ENCODE peak calls at places on chromosomes 16 and 17, in four cellular contexts. G is HepG2, L is K562, X is GM12878. R is an unnamed sample.
A peak's percentile ranks its signal among the peaks of the same experiment; 100 is the strongest.

GRCh38 chr17:29572691-29573557 is 4.4 kb downstream of the TP53I13 start:
- DNase-seq in G (no peak), L (peak; percentile 72), X (no peak), R (peak; percentile 64)

GRCh38 chr17:45782889-45783592 is 1.1 kb upstream of the CRHR1 start:
- DNase-seq in G (no peak), L (peak; percentile 28), X (no peak), R (peak; percentile 80)

GRCh38 chr17:35804658-35805192 is 4.6 kb upstream of the TAF15 start:
- DNase-seq in G (peak; percentile 88), L (peak; percentile 88), X (peak; percentile 48), R (peak; percentile 41)

GRCh38 chr16:72848759-72849664 is 198.9 kb downstream of the ZFHX3 start:
- DNase-seq in G (no peak), L (peak; percentile 32), X (no peak), R (no peak)

GRCh38 chr17:74592087-74592990 is at the start of gene CD300LD:
- DNase-seq in G (no peak), L (no peak), X (no peak), R (no peak)

GRCh38 chr16:88746511-88746910 is 38.5 kb downstream of the PIEZO1 start:
- DNase-seq in G (no peak), L (no peak), X (no peak), R (no peak)

GRCh38 chr17:47603830-47604229 is 45.9 kb upstream of the KPNB1 start:
- DNase-seq in G (no peak), L (no peak), X (no peak), R (no peak)

GRCh38 chr16:24988593-24989338 is 26.4 kb downstream of the ARHGAP17 start:
- DNase-seq in G (peak; percentile 75), L (peak; percentile 34), X (no peak), R (no peak)

GRCh38 chr17:74386397-74386796 is 19.1 kb downstream of the GPR142 start:
- DNase-seq in G (no peak), L (no peak), X (no peak), R (no peak)

GRCh38 chr17:10294162-10294561 is 78.6 kb downstream of the MYH13 start:
- DNase-seq in G (no peak), L (no peak), X (peak; percentile 26), R (no peak)

GRCh38 chr17:10119203-10120112 is 78.9 kb downstream of the GAS7 start:
- DNase-seq in G (no peak), L (no peak), X (peak; percentile 37), R (no peak)

GRCh38 chr16:84973776-84974523 is 37.4 kb downstream of the ZDHHC7 start:
- DNase-seq in G (no peak), L (no peak), X (no peak), R (no peak)

GRCh38 chr16:65809627-65810026 is 556.9 kb upstream of the CDH5 start:
- DNase-seq in G (no peak), L (peak; percentile 41), X (no peak), R (no peak)

GRCh38 chr16:29729116-29729521 is 16.7 kb downstream of the C16orf54 start:
- DNase-seq in G (peak; percentile 71), L (peak; percentile 58), X (no peak), R (no peak)

GRCh38 chr17:50627782-50628601 is 6.7 kb upstream of the ABCC3 start:
- DNase-seq in G (peak; percentile 81), L (no peak), X (no peak), R (peak; percentile 37)

GRCh38 chr17:42531455-42532354 is 4.3 kb upstream of the NAGLU start:
- DNase-seq in G (peak; percentile 70), L (peak; percentile 88), X (no peak), R (peak; percentile 67)

GRCh38 chr16:5064915-5065314 is 841 bp downstream of the C16orf89 start:
- DNase-seq in G (no peak), L (no peak), X (no peak), R (no peak)

GRCh38 chr17:55500103-55500502 is 11.1 kb downstream of the SMIM36 start:
- DNase-seq in G (no peak), L (no peak), X (no peak), R (no peak)

GRCh38 chr17:34171245-34171818 is 83.8 kb upstream of the CCL2 start:
- DNase-seq in G (peak; percentile 65), L (peak; percentile 84), X (no peak), R (peak; percentile 78)

GRCh38 chr17:81931189-81931556 is 3.6 kb upstream of the MAFG start:
- DNase-seq in G (no peak), L (no peak), X (no peak), R (no peak)

GRCh38 chr17:81934098-81934757 is 2.9 kb downstream of the PYCR1 start:
- DNase-seq in G (no peak), L (no peak), X (no peak), R (no peak)

GRCh38 chr17:81933178-81933699 is 3.9 kb downstream of the PYCR1 start:
- DNase-seq in G (no peak), L (no peak), X (no peak), R (no peak)

GRCh38 chr17:81931557-81932332 is 4.2 kb upstream of the MAFG start:
- DNase-seq in G (no peak), L (no peak), X (no peak), R (no peak)

DNA sequence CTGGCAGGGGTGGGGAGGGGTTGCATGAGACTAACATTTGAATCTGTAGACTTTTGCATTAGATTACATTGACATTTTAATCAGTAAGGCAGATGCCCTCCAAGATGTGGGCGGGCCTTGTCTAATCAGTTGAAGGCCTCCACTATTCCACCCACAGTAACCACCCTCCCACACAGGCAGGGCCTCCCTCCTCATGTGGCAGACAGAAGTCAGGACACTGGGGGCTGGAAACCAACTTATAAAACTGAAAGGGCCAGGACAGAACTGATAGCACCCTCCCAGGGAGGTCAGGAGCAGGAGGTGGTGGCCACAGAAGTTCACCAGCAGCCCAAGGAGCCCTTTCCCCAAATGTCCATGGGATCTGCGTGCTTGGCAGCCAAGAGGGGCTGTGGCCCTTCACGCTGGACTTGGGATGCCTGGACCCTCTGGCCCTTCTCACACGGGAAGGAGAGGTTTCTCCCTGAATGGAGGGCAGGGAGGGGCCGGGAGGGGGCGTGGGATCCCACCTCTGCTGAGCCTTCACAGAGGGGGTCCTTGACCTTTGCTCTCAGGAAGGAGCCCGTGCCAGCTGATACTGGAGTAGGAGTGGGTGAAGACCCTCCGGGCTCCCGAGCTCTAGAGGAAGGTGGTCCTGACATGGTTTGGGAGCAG is 4.6 kb downstream of the PYCR1 start:
- DNase-seq in G (no peak), L (peak; percentile 85), X (no peak), R (no peak)
- TF ChIP-seq CBFB in G (no peak), L (no peak), X (no peak), R (no peak)

DNA sequence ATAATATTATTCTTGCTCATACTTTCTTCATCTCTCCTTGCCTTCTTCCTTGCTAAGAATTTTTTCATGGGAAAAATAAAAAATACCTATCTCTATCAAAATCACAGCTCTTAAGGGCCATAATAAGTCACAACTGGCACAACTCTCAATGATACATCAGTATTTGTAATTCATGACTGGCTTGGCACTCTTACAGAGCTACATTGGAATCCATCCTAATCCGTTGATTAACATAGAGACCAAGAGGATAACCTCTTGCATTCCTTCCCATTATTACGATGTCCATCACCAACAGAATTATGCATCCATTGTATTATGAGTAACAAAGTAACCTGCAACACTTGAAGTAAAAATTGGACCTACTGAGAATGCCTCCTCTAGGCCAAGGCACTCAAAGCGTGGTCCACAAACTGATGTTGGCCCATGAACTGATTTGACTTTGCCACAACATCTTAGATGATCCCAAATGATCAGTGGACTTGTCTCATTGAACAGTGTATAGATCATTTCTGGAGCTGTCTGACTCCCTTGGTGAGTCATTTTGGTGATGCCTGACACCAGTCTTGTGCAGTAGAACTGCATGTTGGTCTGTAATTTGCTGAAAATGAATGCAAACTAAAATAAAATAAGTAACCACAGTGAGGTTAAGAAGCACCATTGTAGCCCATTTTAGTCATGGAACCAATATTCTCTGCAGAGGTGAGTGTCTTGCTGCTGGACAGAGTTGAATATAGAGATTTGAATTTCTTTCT is 163.2 kb downstream of the AXIN2 start:
- DNase-seq in G (no peak), L (no peak), X (no peak), R (no peak)
- TF ChIP-seq TCF7 in G (no peak), L (no peak), X (no peak), R (no peak)

DNA sequence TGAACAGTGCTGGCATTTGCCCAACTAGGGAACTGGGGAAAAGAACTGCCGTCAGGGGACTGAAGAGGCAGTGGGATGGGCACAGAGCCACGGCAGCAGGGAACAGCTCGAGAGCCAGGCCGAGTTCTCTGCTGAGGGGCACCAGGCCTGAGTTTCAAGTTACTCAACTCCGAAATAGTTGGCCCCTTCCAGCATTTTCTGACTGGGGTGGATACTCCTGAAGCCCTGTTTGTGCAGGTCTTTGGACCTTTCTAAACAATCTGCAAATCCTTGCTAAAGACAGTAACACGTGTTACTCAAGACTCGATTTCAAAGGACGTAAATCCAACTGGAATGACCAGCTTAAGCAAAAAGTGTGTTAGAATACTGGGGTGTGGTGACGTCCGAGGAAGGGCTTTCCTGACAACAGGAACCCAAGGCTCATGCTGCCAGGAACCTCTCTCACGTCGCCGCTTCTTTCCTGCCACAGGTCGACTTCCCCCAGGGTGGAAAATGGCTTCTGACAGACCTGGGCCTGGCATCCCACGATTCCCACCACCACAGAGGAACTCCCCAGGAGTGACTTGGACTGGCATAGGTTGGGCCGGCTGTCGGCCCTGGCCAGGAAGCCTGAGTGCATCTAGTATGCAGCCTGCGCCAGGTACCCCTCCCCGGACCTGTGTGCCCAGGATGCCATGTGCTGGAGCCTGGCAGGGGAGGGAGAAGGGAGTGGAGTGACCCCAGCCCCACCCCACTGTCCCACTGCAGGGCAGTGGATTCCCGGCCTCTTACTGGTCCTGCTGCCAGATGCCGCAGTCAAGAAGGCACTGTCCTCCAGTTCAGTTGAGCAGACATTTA is 71.9 kb downstream of the N4BP1 start:
- DNase-seq in G (no peak), L (no peak), X (no peak), R (no peak)
- TF ChIP-seq CBFB in G (no peak), L (no peak), X (no peak), R (no peak)

GRCh38 chr17:77426676-77427386 is 286.1 kb downstream of the SEC14L1 start:
- DNase-seq in G (no peak), L (peak; percentile 53), X (no peak), R (no peak)

GRCh38 chr17:77423589-77424451 is 283.1 kb downstream of the SEC14L1 start:
- DNase-seq in G (no peak), L (no peak), X (no peak), R (no peak)

GRCh38 chr17:77422104-77422782 is 281.5 kb downstream of the SEC14L1 start:
- DNase-seq in G (no peak), L (no peak), X (no peak), R (no peak)

GRCh38 chr17:77425791-77426641 is 285.2 kb downstream of the SEC14L1 start:
- DNase-seq in G (no peak), L (peak; percentile 82), X (no peak), R (no peak)

DNA sequence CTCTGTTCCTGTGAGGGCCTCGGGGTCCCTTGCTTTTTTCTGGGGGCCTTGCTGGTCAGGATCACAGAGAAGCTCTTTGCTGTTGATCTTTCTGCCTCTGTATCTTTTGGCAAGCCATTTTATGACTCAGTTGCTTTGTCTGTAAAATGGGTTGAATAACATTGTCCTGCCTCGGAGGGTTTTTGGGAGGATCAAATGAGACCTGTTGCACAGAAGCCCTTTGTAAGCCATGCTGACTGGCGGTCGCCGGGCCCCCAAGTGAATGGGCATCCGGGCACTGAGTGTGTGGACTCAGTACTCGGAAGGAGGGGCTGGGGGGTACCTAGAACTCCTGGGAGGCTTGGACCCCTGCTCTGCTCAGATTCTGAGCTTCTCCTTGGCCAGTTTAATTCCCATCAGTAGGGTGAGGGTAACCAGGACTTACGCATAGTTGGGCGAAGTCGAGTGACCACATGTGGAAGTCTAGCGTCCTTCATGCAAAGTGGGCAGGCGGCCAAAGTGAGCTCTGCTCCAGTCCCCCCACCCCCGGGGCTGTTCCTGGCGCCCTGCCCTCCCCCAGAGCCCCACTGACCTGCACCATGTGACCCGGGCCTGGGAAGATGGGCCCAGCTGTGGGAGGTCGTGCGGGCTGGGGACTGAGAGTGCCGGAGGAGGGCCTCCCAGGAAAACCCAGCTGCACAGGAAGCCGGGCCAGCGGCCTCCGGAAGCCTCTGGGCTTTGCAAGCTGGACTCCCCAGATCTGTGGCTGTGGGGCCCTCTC is 284.0 kb downstream of the SEC14L1 start:
- DNase-seq in G (no peak), L (peak; percentile 44), X (no peak), R (no peak)
- TF ChIP-seq TCF7 in G (no peak), L (no peak), X (no peak), R (no peak)